ENCODE peak calls at places on chromosomes 1 and 21, in seven cellular contexts. B, D, T, P, L, Z and K are unnamed samples. For H3K4me1, the result is how much of the 10 kb centered on the place peaks cover.

GRCh38 chr21:42746593-42747266 is 93.3 kb downstream of the PDE9A start:
- DNase-seq in B (no peak), D (peak), T (peak), P (no peak), L (peak), Z (peak), K (no peak)

GRCh38 chr1:240027059-240027462 is 64.6 kb upstream of the FMN2 start:
- DNase-seq in B (no peak), D (no peak), T (peak), P (peak), L (no peak), Z (no peak), K (no peak)

GRCh38 chr1:47399841-47400144 is 16.3 kb upstream of the FOXE3 start:
- DNase-seq in B (no peak), D (no peak), T (no peak), P (no peak), L (no peak), Z (no peak), K (no peak)

GRCh38 chr21:45952974-45953373 is 28.6 kb upstream of the COL6A1 start:
- DNase-seq in B (no peak), D (no peak), T (no peak), P (no peak), L (no peak), Z (no peak), K (no peak)

GRCh38 chr1:107132195-107132594 is 8.6 kb upstream of the NTNG1 start:
- DNase-seq in B (no peak), D (no peak), T (peak), P (no peak), L (no peak), Z (no peak), K (no peak)

GRCh38 chr1:31180338-31180737 is 59.3 kb downstream of the NKAIN1 start:
- DNase-seq in B (no peak), D (no peak), T (no peak), P (no peak), L (no peak), Z (no peak), K (no peak)

GRCh38 chr1:230823421-230823820 is 44.9 kb downstream of the C1orf198 start:
- DNase-seq in B (no peak), D (no peak), T (no peak), P (no peak), L (no peak), Z (no peak), K (no peak)

GRCh38 chr1:18058522-18058921 is 49.1 kb upstream of the IGSF21 start:
- DNase-seq in B (no peak), D (no peak), T (no peak), P (no peak), L (no peak), Z (no peak), K (no peak)

GRCh38 chr1:195591917-195592672 is 1016.1 kb downstream of the KCNT2 start:
- DNase-seq in B (no peak), D (no peak), T (no peak), P (no peak), L (no peak), Z (no peak), K (no peak)

GRCh38 chr1:15884477-15884876 is 37.0 kb downstream of the SPEN start:
- DNase-seq in B (no peak), D (no peak), T (no peak), P (no peak), L (no peak), Z (no peak), K (no peak)

GRCh38 chr1:246708166-246708565 is 16.0 kb upstream of the SCCPDH start:
- DNase-seq in B (no peak), D (no peak), T (no peak), P (no peak), L (no peak), Z (no peak), K (no peak)

GRCh38 chr1:24983006-24983680 is 53.1 kb upstream of the RUNX3 start:
- DNase-seq in B (no peak), D (peak), T (no peak), P (no peak), L (no peak), Z (no peak), K (no peak)
- H3K4me1 ChIP-seq in B (under half), D (under half), T (under half), P (under half), L (under half), Z (under half), K (under half)

DNA sequence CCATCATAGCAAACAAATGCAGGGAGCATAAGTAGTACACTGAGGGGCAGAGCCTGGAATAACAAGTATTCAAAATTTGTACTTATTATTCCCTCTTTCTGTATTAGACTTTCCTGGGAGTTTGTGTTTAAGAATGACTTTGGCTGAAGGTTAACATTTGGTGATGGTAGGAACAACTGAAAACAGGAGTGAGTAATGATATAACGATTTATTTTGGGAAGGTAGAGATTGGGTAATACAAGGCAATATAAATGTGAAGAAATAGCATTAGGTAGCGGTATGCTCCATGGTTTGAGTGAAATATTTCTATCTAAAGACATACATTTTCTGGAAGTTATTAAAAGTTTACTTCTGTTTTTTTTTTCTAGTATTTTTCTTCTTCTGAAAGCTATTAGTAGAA is 18.5 kb upstream of the C1orf21 start:
- DNase-seq in B (no peak), D (no peak), T (no peak), P (no peak), L (no peak), Z (no peak), K (no peak)
- H3K4me1 ChIP-seq in B (under half), D (under half), T (under half), P (under half), L (under half), Z (under half), K (under half)

GRCh38 chr1:11885922-11886321 is 27.2 kb upstream of the NPPB start:
- DNase-seq in B (no peak), D (peak), T (no peak), P (no peak), L (no peak), Z (no peak), K (no peak)

GRCh38 chr1:11887666-11888007 is 28.9 kb upstream of the NPPB start:
- DNase-seq in B (no peak), D (no peak), T (no peak), P (no peak), L (no peak), Z (no peak), K (no peak)

GRCh38 chr1:11888877-11889208 is 30.1 kb upstream of the NPPB start:
- DNase-seq in B (no peak), D (no peak), T (no peak), P (no peak), L (no peak), Z (no peak), K (no peak)

GRCh38 chr1:11888206-11888876 is 29.6 kb upstream of the NPPB start:
- DNase-seq in B (no peak), D (no peak), T (no peak), P (no peak), L (no peak), Z (no peak), K (no peak)

DNA sequence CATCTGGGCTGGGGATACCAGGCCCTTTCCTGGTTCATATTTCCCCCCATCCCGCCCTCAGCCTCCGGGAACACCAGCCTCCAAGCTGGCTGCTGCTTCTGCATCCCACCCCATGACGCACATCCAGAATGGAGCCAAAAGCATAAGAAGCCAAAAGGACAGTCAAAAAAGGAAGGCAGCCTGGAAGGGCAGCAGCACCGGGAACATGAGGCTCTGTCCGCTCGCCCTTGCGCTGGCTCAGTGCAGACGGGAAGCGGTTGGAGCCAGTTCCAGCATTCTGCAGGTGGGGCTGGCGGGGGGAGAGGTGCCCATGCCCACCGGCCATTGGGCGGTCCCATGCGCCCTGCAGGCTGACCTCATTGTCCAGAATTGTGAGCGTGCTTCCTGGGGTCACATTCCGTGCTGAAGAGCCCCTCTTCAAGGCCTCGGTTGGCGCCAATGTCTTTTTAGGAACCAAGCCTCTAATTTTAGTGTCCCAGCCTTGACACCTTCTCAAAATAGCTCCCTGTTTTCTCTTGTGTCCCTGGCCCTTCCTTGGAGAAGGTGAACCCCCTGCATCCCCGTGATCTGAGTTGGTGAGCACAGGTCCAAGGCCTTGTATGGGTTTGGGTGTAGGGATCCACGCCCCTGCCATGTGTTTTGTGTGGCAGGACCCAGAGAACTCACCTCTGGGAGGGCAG is 28.4 kb upstream of the NPPB start:
- DNase-seq in B (no peak), D (no peak), T (no peak), P (no peak), L (no peak), Z (no peak), K (no peak)
- H3K4me1 ChIP-seq in B (under half), D (under half), T (under half), P (under half), L (under half), Z (under half), K (under half)

GRCh38 chr1:1325288-1326074 is 879 bp downstream of the CPTP start:
- DNase-seq in B (no peak), D (no peak), T (peak), P (no peak), L (no peak), Z (no peak), K (peak)

GRCh38 chr1:1322418-1322817 is 2.0 kb downstream of the INTS11 start:
- DNase-seq in B (no peak), D (no peak), T (no peak), P (no peak), L (no peak), Z (no peak), K (no peak)

GRCh38 chr1:1322952-1323351 is 1.5 kb downstream of the INTS11 start:
- DNase-seq in B (no peak), D (no peak), T (no peak), P (no peak), L (no peak), Z (no peak), K (no peak)

GRCh38 chr1:1324524-1325287 is at the start of the genes CPTP and INTS11:
- DNase-seq in B (peak), D (peak), T (peak), P (peak), L (peak), Z (peak), K (peak)

DNA sequence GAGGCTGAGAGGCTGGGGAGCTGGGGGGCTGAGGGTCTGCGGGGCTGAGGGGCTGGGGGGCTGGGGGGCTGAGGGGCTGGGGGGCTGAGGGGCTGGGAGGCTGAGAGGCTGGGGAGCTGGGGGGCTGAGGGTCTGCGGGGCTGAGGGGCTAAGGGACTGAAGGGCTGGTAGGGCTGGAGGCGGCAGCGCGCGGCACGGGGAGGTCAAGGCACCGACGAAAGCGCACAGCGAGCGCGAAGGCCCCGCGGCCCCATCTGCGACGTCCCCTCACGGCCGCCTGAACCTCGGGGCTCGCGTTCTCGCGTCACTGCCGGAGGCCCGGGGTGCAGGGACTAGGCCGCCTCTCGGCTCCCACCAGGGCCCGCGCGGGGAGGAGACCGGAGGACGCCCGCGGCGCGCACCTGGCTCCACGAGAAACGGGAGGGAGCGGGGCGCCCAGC is 356 bp downstream of the INTS11 start:
- DNase-seq in B (no peak), D (no peak), T (no peak), P (no peak), L (no peak), Z (no peak), K (no peak)
- H3K4me1 ChIP-seq in B (under half), D (under half), T (under half), P (under half), L (under half), Z (under half), K (under half)

GRCh38 chr1:68180441-68181164 is 51.7 kb downstream of the WLS start:
- DNase-seq in B (no peak), D (no peak), T (no peak), P (no peak), L (no peak), Z (no peak), K (no peak)

GRCh38 chr1:68178821-68179490 is 53.4 kb downstream of the WLS start:
- DNase-seq in B (no peak), D (no peak), T (no peak), P (no peak), L (no peak), Z (no peak), K (no peak)

GRCh38 chr1:68173283-68174172 is 58.8 kb downstream of the WLS start:
- DNase-seq in B (peak), D (no peak), T (no peak), P (no peak), L (no peak), Z (no peak), K (no peak)

GRCh38 chr1:68174173-68175113 is 57.9 kb downstream of the WLS start:
- DNase-seq in B (peak), D (peak), T (no peak), P (peak), L (peak), Z (no peak), K (peak)

GRCh38 chr1:68175621-68176398 is 56.5 kb downstream of the WLS start:
- DNase-seq in B (no peak), D (no peak), T (no peak), P (no peak), L (no peak), Z (no peak), K (peak)
- H3K4me1 ChIP-seq in B (under half), D (under half), T (under half), P (under half), L (under half), Z (under half), K (under half)

DNA sequence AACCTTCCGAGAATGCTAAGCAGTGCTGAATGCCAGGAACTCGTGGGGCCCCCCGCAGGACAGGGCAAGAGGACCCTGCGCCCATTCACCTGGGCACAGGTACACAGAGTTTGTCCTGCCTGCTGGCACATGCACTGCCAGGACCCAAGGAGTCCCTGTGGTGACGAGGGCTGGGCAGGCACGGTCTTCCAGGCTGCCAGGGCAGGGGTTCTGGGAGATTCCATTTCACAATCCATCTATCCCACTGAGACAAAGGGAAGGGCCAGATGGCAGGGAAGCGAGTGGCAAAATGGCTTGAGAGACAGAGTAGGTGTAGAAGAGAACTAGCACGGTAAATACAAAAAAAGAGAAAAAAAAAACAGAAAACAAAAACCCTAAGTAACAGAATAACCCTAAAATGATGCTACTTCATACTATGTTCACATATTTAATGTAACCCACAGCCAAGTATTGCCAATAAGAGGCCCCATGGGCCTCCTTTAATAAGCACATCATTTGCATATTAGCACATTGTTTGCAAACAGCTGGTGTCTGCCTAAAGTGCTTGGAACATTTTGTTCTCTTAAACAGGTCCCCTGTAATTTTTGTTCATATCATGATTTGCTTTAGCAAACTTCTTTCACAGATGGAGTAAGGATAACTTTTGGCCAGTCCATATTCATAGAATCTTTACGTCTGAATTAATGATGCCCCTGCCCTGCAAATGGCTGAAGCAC is 83.8 kb downstream of the STUM start:
- DNase-seq in B (no peak), D (peak), T (no peak), P (no peak), L (peak), Z (no peak), K (peak)
- H3K4me1 ChIP-seq in B (under half), D (under half), T (half or more), P (under half), L (under half), Z (under half), K (under half)

GRCh38 chr1:94620345-94621031 is 78.9 kb upstream of the F3 start:
- DNase-seq in B (no peak), D (no peak), T (no peak), P (no peak), L (no peak), Z (no peak), K (no peak)

GRCh38 chr1:94621802-94622201 is 80.2 kb upstream of the F3 start:
- DNase-seq in B (no peak), D (no peak), T (no peak), P (no peak), L (no peak), Z (no peak), K (no peak)

GRCh38 chr1:94619731-94620130 is 78.2 kb upstream of the F3 start:
- DNase-seq in B (no peak), D (no peak), T (no peak), P (no peak), L (no peak), Z (no peak), K (no peak)

GRCh38 chr1:94622757-94623156 is 81.2 kb upstream of the F3 start:
- DNase-seq in B (no peak), D (peak), T (no peak), P (no peak), L (no peak), Z (no peak), K (no peak)

DNA sequence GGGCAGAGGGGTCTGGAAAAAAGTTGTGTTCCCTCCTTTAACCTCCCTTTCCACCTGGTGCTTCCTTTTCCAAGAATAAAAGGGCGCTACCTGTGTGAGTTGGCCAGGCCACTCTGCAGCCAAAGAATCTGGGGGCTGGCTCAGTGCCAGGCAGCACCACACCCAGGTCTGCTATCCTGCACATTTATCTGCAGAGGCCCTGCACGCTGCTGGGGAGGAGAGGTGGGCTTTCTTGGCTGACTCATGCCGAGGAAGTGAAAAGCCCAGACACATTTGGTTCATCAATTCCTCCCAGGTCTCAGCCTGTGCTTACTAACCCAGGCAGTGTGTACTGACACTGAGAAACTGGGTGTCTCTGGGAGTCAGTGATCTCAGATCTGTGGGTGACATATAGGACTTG is 79.8 kb upstream of the F3 start:
- DNase-seq in B (no peak), D (peak), T (no peak), P (no peak), L (no peak), Z (no peak), K (no peak)
- H3K4me1 ChIP-seq in B (under half), D (under half), T (under half), P (under half), L (under half), Z (under half), K (under half)

GRCh38 chr1:41641483-41641829 is 157.0 kb upstream of the EDN2 start:
- DNase-seq in B (no peak), D (no peak), T (peak), P (no peak), L (no peak), Z (no peak), K (no peak)
- H3K4me1 ChIP-seq in B (under half), D (under half), T (under half), P (under half), L (under half), Z (under half), K (under half)

GRCh38 chr1:21321963-21322680 is 31.9 kb upstream of the ECE1 start:
- DNase-seq in B (no peak), D (no peak), T (no peak), P (no peak), L (no peak), Z (no peak), K (no peak)
- H3K4me1 ChIP-seq in B (half or more), D (half or more), T (under half), P (half or more), L (half or more), Z (under half), K (half or more)

DNA sequence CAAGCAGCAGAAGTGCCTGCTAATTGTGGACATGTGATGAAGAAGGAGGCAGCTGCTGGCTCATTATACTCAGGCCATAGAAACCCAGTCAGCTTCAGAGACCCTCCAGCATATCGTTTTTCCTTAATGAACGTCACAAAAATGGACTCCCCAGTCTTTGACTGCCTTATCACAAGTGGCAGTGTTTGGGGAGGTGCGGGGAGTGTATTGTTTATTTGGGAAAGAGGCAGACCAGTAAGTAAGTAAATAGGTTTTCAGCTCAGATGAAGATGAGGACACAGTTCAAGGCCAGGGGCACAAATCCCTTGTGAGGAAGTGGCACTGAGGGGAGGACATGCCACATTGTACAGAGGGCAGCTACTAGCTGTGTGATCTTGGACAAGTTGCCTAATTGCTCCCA is 43.5 kb upstream of the NRDC start:
- DNase-seq in B (no peak), D (no peak), T (no peak), P (no peak), L (no peak), Z (no peak), K (no peak)
- H3K4me1 ChIP-seq in B (under half), D (under half), T (under half), P (under half), L (under half), Z (under half), K (under half)